ENCODE peak calls at places on chromosomes 12 and 14, in ten cellular contexts. B is AG04450, X is endothelial cell of umbilical vein, S is fibroblast of mammary gland, T is GM20000, H is natural killer cell, K is omental fat pad, O is GM12864, U is MM.1S, A is right lobe of liver. G is an unnamed sample.

GRCh38 chr14:21041676-21042433 is at the start of gene RNASE7:
- DNase-seq in B (no peak), X (no peak), S (peak), T (no peak), H (no peak), K (no peak), O (no peak), U (no peak), A (peak), G (no peak)

GRCh38 chr12:68373836-68374314 is 41.7 kb upstream of the MDM1 start:
- DNase-seq in B (no peak), X (no peak), S (no peak), T (no peak), H (no peak), K (no peak), O (peak), U (no peak), A (no peak), G (peak)

GRCh38 chr12:109627633-109628032 is 54.0 kb downstream of the MVK start:
- DNase-seq in B (no peak), X (no peak), S (no peak), T (no peak), H (no peak), K (no peak), O (no peak), U (no peak), A (no peak), G (no peak)

GRCh38 chr14:88554458-88555286 is at the start of gene PTPN21:
- DNase-seq in B (no peak), X (peak), S (peak), T (peak), H (no peak), K (no peak), O (no peak), U (peak), A (peak), G (peak)

GRCh38 chr14:34059037-34059924 is 108.4 kb upstream of the EGLN3 start:
- DNase-seq in B (no peak), X (peak), S (no peak), T (no peak), H (no peak), K (no peak), O (no peak), U (no peak), A (no peak), G (no peak)

GRCh38 chr14:55102141-55102547 is 26.9 kb upstream of the LGALS3 start:
- DNase-seq in B (peak), X (peak), S (peak), T (peak), H (peak), K (no peak), O (peak), U (peak), A (peak), G (peak)

GRCh38 chr12:41277019-41277770 is 89.1 kb downstream of the PDZRN4 start:
- DNase-seq in B (peak), X (peak), S (peak), T (peak), H (no peak), K (no peak), O (no peak), U (peak), A (no peak), G (peak)

GRCh38 chr12:86550222-86551145 is 294.3 kb upstream of the MGAT4C start:
- DNase-seq in B (no peak), X (no peak), S (no peak), T (no peak), H (no peak), K (no peak), O (no peak), U (no peak), A (no peak), G (no peak)

GRCh38 chr12:127169321-127170270 is 1097.4 kb upstream of the TMEM132C start:
- DNase-seq in B (no peak), X (no peak), S (peak), T (no peak), H (no peak), K (no peak), O (no peak), U (no peak), A (no peak), G (no peak)

GRCh38 chr12:64912501-64912900 is 88.1 kb downstream of the TBC1D30 start:
- DNase-seq in B (no peak), X (no peak), S (peak), T (no peak), H (no peak), K (no peak), O (no peak), U (no peak), A (no peak), G (no peak)

GRCh38 chr14:51211149-51211548 is 28.9 kb upstream of the TMX1 start:
- DNase-seq in B (no peak), X (no peak), S (peak), T (no peak), H (no peak), K (no peak), O (no peak), U (no peak), A (no peak), G (no peak)

GRCh38 chr12:38886064-38886463 is 19.3 kb downstream of the CPNE8 start:
- DNase-seq in B (no peak), X (no peak), S (peak), T (no peak), H (no peak), K (peak), O (no peak), U (no peak), A (peak), G (no peak)

GRCh38 chr14:94748667-94749347 is 21.1 kb downstream of the GSC start:
- DNase-seq in B (no peak), X (no peak), S (peak), T (no peak), H (no peak), K (no peak), O (no peak), U (peak), A (peak), G (no peak)

GRCh38 chr12:105204916-105205315 is 31.1 kb downstream of the APPL2 start:
- DNase-seq in B (peak), X (peak), S (peak), T (no peak), H (no peak), K (no peak), O (no peak), U (no peak), A (no peak), G (no peak)

GRCh38 chr14:59510957-59511356 is 26.6 kb downstream of the JKAMP start:
- DNase-seq in B (no peak), X (no peak), S (no peak), T (no peak), H (no peak), K (no peak), O (no peak), U (no peak), A (no peak), G (no peak)

GRCh38 chr12:69602954-69603353 is 7.8 kb downstream of the LRRC10 start:
- DNase-seq in B (no peak), X (no peak), S (no peak), T (no peak), H (no peak), K (no peak), O (no peak), U (no peak), A (no peak), G (no peak)
- TF ChIP-seq CTCF in B (no peak), X (no peak), S (no peak), T (no peak), H (no peak), K (no peak), O (no peak), U (peak), A (no peak), G (no peak)

DNA sequence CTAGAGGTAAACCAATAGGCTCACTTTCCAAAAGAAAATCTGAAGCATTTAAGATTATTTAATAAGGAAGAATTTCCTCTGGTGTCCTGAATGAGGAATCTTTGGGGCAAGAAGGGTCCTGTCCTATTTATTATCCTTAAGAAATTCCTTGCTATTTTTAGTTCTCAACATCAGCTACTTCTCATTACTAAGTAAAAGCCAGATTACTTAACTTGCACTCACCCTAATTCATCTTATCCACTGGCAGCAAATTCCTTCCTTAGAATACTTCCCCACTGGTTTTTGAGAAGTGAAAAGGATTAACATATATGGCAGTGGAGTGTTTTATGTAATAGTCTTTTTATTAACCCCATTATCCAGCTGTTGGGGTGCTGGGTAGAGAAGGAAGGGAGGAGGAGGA is 767.7 kb downstream of the DIO2 start:
- DNase-seq in B (no peak), X (no peak), S (peak), T (no peak), H (no peak), K (no peak), O (no peak), U (no peak), A (no peak), G (no peak)
- TF ChIP-seq CTCF in B (no peak), X (no peak), S (no peak), T (no peak), H (no peak), K (no peak), O (no peak), U (no peak), A (no peak), G (no peak)

GRCh38 chr12:106280101-106280500 is 22.4 kb upstream of the TCP11L2 start:
- DNase-seq in B (no peak), X (no peak), S (no peak), T (no peak), H (no peak), K (no peak), O (no peak), U (no peak), A (no peak), G (no peak)
- TF ChIP-seq CTCF in B (no peak), X (no peak), S (no peak), T (no peak), H (no peak), K (no peak), O (no peak), U (no peak), A (no peak), G (no peak)

GRCh38 chr12:3728686-3729085 is 24.2 kb downstream of the CRACR2A start:
- DNase-seq in B (no peak), X (no peak), S (no peak), T (no peak), H (no peak), K (no peak), O (no peak), U (no peak), A (no peak), G (no peak)
- TF ChIP-seq CTCF in B (no peak), X (no peak), S (no peak), T (no peak), H (no peak), K (no peak), O (no peak), U (no peak), A (no peak), G (no peak)

GRCh38 chr14:53411110-53411509 is 258.0 kb upstream of the DDHD1 start:
- DNase-seq in B (peak), X (no peak), S (peak), T (no peak), H (no peak), K (no peak), O (no peak), U (no peak), A (no peak), G (no peak)

GRCh38 chr14:53409974-53410373 is 256.9 kb upstream of the DDHD1 start:
- DNase-seq in B (no peak), X (no peak), S (peak), T (no peak), H (no peak), K (no peak), O (no peak), U (no peak), A (no peak), G (no peak)

GRCh38 chr14:53409289-53409688 is 256.2 kb upstream of the DDHD1 start:
- DNase-seq in B (no peak), X (no peak), S (no peak), T (no peak), H (no peak), K (no peak), O (no peak), U (no peak), A (no peak), G (no peak)

GRCh38 chr14:53408175-53408879 is 255.2 kb upstream of the DDHD1 start:
- DNase-seq in B (no peak), X (no peak), S (no peak), T (no peak), H (no peak), K (no peak), O (no peak), U (no peak), A (no peak), G (no peak)

DNA sequence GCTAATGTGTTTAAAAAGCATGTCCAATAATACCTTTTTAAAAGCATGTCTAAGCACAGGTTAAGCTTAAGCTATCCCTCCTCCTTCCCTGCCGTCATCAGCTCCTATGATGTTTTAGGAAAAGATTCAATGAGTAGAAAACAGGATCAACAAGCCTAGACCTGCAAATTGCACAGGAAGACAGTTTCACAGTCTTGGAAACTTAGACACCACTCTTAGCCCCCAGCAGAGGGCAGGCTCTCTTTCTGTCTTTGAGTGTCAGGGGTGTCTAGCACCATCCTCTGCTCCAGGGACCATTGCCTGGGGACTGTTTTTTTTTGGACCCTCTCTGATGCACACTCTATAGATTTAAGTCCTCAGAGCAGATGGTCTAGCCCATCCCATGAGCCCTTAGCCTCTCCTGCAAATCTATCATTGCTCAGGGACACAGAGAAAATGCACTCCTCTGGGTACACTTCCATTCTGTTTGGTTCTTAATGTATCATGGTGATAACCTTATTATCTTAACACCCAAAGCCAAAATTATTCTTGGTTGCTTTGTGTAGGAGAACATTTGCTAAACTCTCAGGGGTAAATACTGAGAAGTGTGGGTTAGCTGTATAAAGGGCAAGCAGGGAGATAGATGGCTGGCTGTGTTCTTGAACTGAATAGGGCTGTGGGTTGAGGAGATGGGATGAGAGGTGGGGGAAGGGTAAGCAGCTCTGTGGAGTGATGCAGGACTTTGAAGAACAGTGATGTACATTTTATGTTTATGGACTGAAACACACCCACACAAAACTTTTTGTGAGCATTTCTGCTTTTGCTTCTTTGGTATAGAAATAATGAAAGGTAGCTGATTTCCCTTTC is 259.9 kb upstream of the DDHD1 start:
- DNase-seq in B (no peak), X (peak), S (peak), T (peak), H (no peak), K (no peak), O (no peak), U (no peak), A (no peak), G (no peak)
- TF ChIP-seq CTCF in B (peak), X (peak), S (peak), T (peak), H (no peak), K (no peak), O (peak), U (peak), A (no peak), G (peak)

DNA sequence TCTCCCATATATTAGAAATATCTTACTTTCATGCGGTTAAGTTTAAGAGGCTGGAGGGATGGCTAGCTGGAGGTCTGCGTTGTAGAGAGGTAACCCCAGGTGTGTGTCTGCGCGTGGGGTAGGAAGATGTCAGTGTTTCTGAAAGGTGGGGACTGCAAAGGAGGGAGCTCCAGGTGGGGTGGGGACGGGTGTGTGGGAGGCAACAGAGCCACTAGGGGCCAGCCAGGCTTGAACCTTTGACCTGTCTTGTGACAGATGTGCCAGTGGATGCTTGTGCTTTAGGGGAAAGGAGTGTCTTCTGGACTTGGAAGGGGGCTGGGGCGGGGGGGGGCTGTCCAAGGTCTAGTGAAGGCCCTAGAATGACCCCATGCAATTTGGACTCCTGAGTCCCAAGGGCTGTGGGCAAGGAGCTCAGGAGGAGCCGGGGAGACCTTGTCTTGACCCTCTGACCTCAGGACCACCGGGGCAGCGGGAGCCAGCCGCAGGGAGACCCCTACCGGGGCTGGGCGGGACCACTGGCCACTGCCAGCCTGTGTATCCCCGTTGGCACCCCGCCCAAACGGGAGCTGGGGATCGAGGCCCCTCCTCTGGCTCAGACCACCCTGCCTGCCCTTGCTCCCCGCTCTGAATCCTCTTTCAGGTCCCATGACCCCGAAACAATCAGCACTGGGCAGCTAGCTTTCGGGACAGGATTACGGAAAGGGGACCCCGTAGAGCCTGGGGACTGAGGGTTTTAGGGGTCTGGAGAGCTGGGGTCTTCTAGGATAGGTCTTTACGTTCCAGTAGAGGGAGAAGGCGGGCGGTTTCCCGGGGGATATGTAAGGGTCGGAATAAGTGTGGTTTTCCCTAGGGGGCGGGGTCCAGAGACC is 1.1 kb downstream of the GLI1 start:
- DNase-seq in B (no peak), X (no peak), S (no peak), T (peak), H (no peak), K (no peak), O (no peak), U (peak), A (peak), G (no peak)
- TF ChIP-seq CTCF in B (peak), X (no peak), S (no peak), T (no peak), H (no peak), K (no peak), O (no peak), U (no peak), A (no peak), G (no peak)

DNA sequence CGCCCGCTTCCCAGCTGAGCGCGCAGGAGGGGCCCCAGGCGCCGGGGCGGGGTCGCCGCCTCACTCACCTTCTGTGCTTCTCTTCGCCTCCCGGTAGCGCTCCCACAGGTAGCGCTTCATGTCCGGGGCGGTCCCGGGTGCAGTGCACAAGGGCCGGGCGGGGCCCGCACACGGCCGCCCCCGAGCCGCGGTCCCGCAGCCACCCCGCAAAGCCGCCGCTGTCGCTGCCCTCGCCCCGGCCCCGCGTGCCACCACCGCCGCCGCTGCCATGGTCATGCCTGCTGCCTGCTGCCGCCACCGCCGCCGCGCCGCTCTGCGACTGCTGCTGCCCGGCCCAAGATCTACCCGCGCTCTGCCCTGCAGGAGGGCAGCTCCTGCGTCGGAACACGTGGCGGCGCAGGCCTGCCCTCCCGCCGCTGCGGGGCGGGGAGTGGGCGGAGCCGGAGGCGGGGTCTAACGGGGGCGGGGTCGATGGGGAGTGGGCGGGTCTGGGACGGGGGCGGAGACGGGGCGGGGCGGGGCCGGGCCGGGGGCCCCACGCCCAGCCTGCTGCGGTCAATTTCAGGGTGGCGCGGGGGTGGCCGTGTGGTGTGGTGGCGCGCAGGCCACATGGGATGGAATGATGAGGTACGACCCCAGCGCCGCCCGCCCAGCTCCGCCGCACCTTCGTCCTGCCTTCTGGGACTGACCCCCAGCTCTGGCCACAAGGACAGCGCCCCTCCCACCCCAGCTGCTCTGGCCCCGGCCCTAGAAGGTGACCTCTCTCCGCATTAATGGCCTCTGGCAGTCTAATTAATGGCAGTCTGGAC is at the start of gene NT5DC3:
- DNase-seq in B (peak), X (peak), S (peak), T (peak), H (peak), K (peak), O (peak), U (peak), A (peak), G (peak)
- TF ChIP-seq CTCF in B (no peak), X (no peak), S (no peak), T (no peak), H (no peak), K (no peak), O (no peak), U (no peak), A (no peak), G (no peak)

DNA sequence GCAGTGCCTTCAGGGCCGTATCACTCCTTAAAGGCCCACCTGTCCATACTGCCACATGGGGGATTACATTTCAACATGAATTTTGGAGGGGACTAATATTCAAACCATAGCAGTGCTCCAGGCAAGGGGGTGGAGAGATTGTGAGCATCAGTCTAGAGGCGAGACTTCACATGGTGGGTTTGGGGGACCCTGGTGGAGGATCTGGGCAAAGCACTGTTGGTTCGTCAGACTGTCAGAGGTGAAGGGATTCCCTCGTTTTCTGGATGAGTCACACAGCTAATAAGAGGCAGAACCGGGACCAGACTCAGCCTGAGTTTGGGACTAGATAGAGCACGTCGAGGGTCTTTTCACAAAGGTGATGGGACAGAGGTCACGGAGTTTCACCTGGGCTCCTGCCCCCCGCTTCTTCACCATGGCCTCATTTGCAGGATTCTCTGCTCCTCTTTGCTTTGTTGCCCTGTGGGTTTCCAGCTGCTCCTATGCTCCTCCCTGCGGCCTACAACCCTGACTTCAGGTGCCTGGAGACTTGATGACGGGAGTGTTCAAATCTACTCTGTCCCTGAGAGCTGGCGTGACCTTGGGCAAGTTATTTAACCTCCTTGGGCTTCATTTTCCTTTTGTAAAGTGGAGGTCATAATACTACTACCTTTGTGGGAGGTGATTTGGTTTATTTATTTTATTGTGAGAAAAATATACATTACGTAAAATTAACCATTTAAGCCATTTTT is 41.5 kb downstream of the TEAD4 start:
- DNase-seq in B (no peak), X (no peak), S (no peak), T (no peak), H (no peak), K (no peak), O (no peak), U (no peak), A (no peak), G (no peak)
- TF ChIP-seq CTCF in B (peak), X (no peak), S (peak), T (no peak), H (no peak), K (no peak), O (peak), U (no peak), A (no peak), G (no peak)